ENCODE peak calls at places on chromosomes 6 and 20, in seven cellular contexts. P is A549, R is tibial nerve, I is stomach, T is ovary, J is upper lobe of left lung, E is transverse colon. Y is an unnamed sample.

GRCh38 chr6:152380351-152380767 is 256.8 kb downstream of the SYNE1 start:
- DNase-seq in P (peak; percentile 38), R (peak; percentile 13), I (no peak), T (no peak), J (no peak), E (no peak), Y (no peak)

GRCh38 chr6:37882724-37883413 is 63.3 kb downstream of the ZFAND3 start:
- DNase-seq in P (peak; percentile 9), R (no peak), I (no peak), T (no peak), J (no peak), E (no peak), Y (no peak)

GRCh38 chr20:56003111-56003800 is 2.1 kb downstream of the CBLN4 start:
- DNase-seq in P (no peak), R (no peak), I (no peak), T (peak; percentile 20), J (no peak), E (no peak), Y (no peak)

GRCh38 chr20:33490934-33491656 is 1.2 kb downstream of the CBFA2T2 start:
- DNase-seq in P (no peak), R (no peak), I (no peak), T (no peak), J (no peak), E (no peak), Y (no peak)

GRCh38 chr6:163354085-163354484 is 60.4 kb upstream of the QKI start:
- DNase-seq in P (no peak), R (no peak), I (no peak), T (no peak), J (peak; percentile 59), E (no peak), Y (no peak)

GRCh38 chr6:53441035-53441493 is 92.3 kb upstream of the ELOVL5 start:
- DNase-seq in P (no peak), R (no peak), I (no peak), T (no peak), J (no peak), E (no peak), Y (no peak)

GRCh38 chr20:58953050-58953449 is 28.0 kb upstream of the NELFCD start:
- DNase-seq in P (no peak), R (no peak), I (no peak), T (no peak), J (no peak), E (no peak), Y (no peak)

GRCh38 chr6:113903666-113904330 is 46.7 kb downstream of the MARCKS start:
- DNase-seq in P (no peak), R (peak; percentile 38), I (peak; percentile 25), T (peak; percentile 64), J (peak; percentile 30), E (peak; percentile 26), Y (no peak)

GRCh38 chr6:44045672-44046015 is 81.6 kb downstream of the MRPL14 start:
- DNase-seq in P (no peak), R (no peak), I (no peak), T (no peak), J (no peak), E (no peak), Y (no peak)

GRCh38 chr6:40957616-40958492 is 81.2 kb downstream of the UNC5CL start:
- DNase-seq in P (peak; percentile 87), R (no peak), I (no peak), T (no peak), J (no peak), E (no peak), Y (peak; percentile 70)

GRCh38 chr20:47352332-47353223 is 3.9 kb downstream of the ZMYND8 start:
- DNase-seq in P (peak; percentile 49), R (no peak), I (peak; percentile 86), T (peak; percentile 39), J (peak; percentile 50), E (peak; percentile 32), Y (no peak)

GRCh38 chr6:138005846-138006245 is 101.4 kb downstream of the PERP start:
- DNase-seq in P (no peak), R (no peak), I (no peak), T (no peak), J (no peak), E (no peak), Y (no peak)

GRCh38 chr20:37075932-37076685 is 19.7 kb downstream of the RBL1 start:
- DNase-seq in P (no peak), R (no peak), I (no peak), T (no peak), J (no peak), E (no peak), Y (no peak)

GRCh38 chr6:108114861-108115597 is 40.5 kb upstream of the OSTM1 start:
- DNase-seq in P (peak; percentile 41), R (peak; percentile 35), I (no peak), T (peak; percentile 32), J (peak; percentile 40), E (peak; percentile 31), Y (no peak)

GRCh38 chr6:30122515-30122914 is 9.6 kb upstream of the TRIM31 start:
- DNase-seq in P (no peak), R (no peak), I (no peak), T (no peak), J (no peak), E (peak; percentile 69), Y (no peak)

GRCh38 chr6:89589297-89590074 is 49.1 kb downstream of the LYRM2 start:
- DNase-seq in P (no peak), R (no peak), I (no peak), T (no peak), J (no peak), E (no peak), Y (no peak)

GRCh38 chr20:53444386-53444785 is 149.3 kb downstream of the ZNF217 start:
- DNase-seq in P (no peak), R (no peak), I (no peak), T (peak; percentile 68), J (no peak), E (no peak), Y (no peak)

GRCh38 chr6:132259070-132259469 is 142.2 kb downstream of the MOXD1 start:
- DNase-seq in P (peak; percentile 12), R (no peak), I (no peak), T (no peak), J (no peak), E (no peak), Y (no peak)

GRCh38 chr6:7154341-7155139 is 46.8 kb downstream of the RREB1 start:
- DNase-seq in P (no peak), R (no peak), I (no peak), T (no peak), J (no peak), E (no peak), Y (no peak)
- TF ChIP-seq EP300 in P (no peak), R (no peak), I (no peak), T (no peak), J (no peak), E (no peak), Y (no peak)

DNA sequence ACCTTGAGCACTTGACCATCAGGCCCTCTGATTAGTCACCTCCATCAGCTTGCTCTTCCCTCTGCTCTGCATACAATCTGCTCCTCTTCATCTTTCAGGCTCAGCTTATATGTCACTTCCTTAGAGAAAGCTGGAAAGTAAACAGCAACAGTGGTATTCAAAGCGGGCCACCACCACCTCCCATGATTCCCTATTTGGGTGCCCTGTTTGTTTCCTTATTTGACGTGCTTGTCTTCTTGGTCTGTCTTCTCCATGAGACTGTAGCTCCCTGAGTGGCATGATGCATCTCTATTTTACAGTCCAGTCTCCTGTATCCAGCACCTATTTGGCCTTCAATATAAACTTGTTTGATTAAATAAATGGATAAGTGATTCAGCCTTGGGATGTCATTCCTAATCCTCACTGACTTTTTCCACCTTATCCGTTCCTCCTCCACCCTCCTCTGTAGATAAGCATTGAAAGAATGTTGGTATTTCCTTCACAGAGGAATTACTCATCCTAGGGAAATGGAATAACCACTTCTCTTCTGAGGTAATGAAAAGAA is 102.8 kb upstream of the SGK1 start:
- DNase-seq in P (peak; percentile 75), R (no peak), I (no peak), T (no peak), J (no peak), E (no peak), Y (no peak)
- H3K4me1 ChIP-seq in P (peaks cover 47% of the 10 kb centered on the region), R (no peaks in the 10 kb centered on the region), I (no peaks in the 10 kb centered on the region), T (peaks cover 4% of the 10 kb centered on the region), J (peaks cover 5% of the 10 kb centered on the region), E (peaks cover under 1% of the 10 kb centered on the region), Y (peaks cover 12% of the 10 kb centered on the region)

GRCh38 chr20:3406481-3407425 is 716 bp downstream of the DNAAF9 start:
- DNase-seq in P (no peak), R (peak; percentile 36), I (peak; percentile 34), T (peak; percentile 64), J (peak; percentile 36), E (peak; percentile 21), Y (no peak)

GRCh38 chr20:3408251-3408637 is 775 bp upstream of the DNAAF9 start:
- DNase-seq in P (no peak), R (no peak), I (no peak), T (no peak), J (no peak), E (no peak), Y (no peak)

GRCh38 chr20:3405696-3406358 is 1.6 kb downstream of the DNAAF9 start:
- DNase-seq in P (no peak), R (no peak), I (no peak), T (no peak), J (no peak), E (no peak), Y (no peak)

GRCh38 chr20:3409417-3409816 is 1.9 kb upstream of the DNAAF9 start:
- DNase-seq in P (no peak), R (no peak), I (no peak), T (no peak), J (no peak), E (no peak), Y (no peak)

DNA sequence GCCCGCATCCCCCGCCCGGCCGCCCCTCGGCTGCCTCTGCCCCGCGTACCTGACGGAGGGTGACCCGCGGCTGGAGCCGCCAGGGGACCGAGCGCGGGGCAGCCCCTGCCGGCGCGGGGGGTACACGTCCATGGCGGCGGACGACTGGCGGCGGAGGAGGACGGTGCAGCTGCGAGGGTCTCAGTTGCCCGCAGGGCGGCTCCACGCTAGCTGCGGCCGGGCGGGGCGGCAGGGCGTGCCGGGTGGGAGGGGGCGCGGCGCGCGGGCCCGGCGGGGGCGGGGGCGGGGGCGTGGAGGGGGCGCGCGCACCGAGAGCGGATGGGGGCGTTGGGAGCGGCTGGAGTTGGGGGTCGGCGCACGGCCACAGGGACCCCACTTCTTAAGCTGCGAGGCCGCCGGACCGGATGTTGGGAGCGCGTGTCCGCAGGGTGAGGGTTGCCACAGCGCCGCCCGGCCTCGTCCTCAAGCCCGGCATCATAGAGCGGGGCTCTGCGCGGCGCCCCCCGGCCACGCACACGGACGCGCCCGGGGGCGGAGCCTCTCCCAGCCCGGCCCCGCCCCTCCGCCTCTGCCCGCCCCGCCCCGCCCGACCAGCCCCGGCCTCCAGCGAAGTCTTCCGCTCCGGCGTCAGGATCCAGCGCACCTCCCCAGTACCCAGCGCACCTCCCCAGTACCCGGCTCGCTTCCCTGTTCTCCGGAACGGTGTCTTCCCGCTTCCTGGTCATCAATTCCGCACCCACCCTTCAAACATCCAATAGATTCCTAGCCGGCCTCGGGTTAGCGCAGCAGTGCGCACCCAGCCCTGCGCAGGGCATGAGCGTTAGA is at the start of gene DNAAF9:
- DNase-seq in P (peak; percentile 88), R (peak; percentile 52), I (peak; percentile 81), T (peak; percentile 68), J (peak; percentile 86), E (peak; percentile 72), Y (peak; percentile 94)
- TF ChIP-seq EP300 in P (no peak), R (no peak), I (no peak), T (no peak), J (no peak), E (no peak), Y (no peak)

DNA sequence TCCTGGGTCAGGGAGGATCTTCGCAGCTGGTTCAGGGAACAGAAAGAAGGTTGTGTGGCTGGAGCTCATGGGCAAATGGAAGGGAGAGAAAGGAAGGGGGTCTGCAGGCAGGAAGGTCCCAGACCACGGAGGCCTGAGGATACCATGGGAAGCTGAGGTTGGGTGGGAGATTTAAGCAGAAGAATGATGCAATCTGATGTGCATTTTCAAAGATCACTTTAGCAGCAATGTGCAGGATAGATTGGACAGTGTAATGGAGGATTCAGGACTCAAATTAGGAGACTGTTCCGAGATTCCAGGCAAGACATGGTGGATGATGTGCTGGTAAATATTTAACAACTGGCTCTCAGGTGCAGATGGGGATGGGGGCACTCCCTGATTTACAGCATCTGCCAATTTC is 5.8 kb upstream of the RRBP1 start:
- DNase-seq in P (no peak), R (no peak), I (no peak), T (no peak), J (no peak), E (no peak), Y (no peak)
- H3K4me1 ChIP-seq in P (peaks cover 13% of the 10 kb centered on the region), R (no peaks in the 10 kb centered on the region), I (peaks cover 19% of the 10 kb centered on the region), T (no peaks in the 10 kb centered on the region), J (peaks cover 6% of the 10 kb centered on the region), E (peaks cover 22% of the 10 kb centered on the region), Y (peaks cover 33% of the 10 kb centered on the region)

Y was measured in esophagus muscularis mucosa.